ENCODE peak calls at places on chromosomes 3 and 15, in seven cellular contexts. E is SW480, S is germinal center, J is choroid plexus epithelial cell, O is H9, G is heart right ventricle, N is NCI-H226. A is an unnamed sample.

GRCh38 chr3:4716731-4717362 is 223.7 kb downstream of the ITPR1 start:
- DNase-seq in E (no peak), S (no peak), J (peak; percentile 87), O (no peak), G (no peak), N (no peak), A (no peak)

GRCh38 chr3:171374661-171375285 is 85.4 kb downstream of the TNIK start:
- DNase-seq in E (no peak), S (no peak), J (peak; percentile 66), O (no peak), G (no peak), N (peak; percentile 92), A (no peak)

GRCh38 chr15:73694419-73694818 is 10.2 kb downstream of the CD276 start:
- DNase-seq in E (no peak), S (no peak), J (peak; percentile 65), O (no peak), G (no peak), N (no peak), A (peak; percentile 93)

GRCh38 chr3:108234387-108234957 is 12.2 kb upstream of the IFT57 start:
- DNase-seq in E (no peak), S (no peak), J (no peak), O (no peak), G (no peak), N (no peak), A (no peak)

GRCh38 chr15:63564093-63564492 is 33.1 kb upstream of the FBXL22 start:
- DNase-seq in E (no peak), S (no peak), J (no peak), O (no peak), G (no peak), N (no peak), A (no peak)

GRCh38 chr15:101215681-101216080 is 36.2 kb downstream of the CHSY1 start:
- DNase-seq in E (no peak), S (no peak), J (no peak), O (no peak), G (no peak), N (no peak), A (no peak)

GRCh38 chr3:152376351-152377183 is 107.8 kb downstream of the MBNL1 start:
- DNase-seq in E (no peak), S (peak; percentile 56), J (peak; percentile 63), O (no peak), G (no peak), N (no peak), A (peak; percentile 59)

GRCh38 chr15:88586401-88587162 is 34.6 kb upstream of the AEN start:
- DNase-seq in E (no peak), S (no peak), J (peak; percentile 5), O (no peak), G (no peak), N (peak; percentile 99), A (no peak)

GRCh38 chr3:172760406-172760805 is 9.9 kb downstream of the ECT2 start:
- DNase-seq in E (no peak), S (no peak), J (peak; percentile 87), O (no peak), G (no peak), N (peak; percentile 7), A (no peak)

GRCh38 chr3:129045675-129046036 is 14.9 kb upstream of the GP9 start:
- DNase-seq in E (no peak), S (peak; percentile 50), J (no peak), O (peak; percentile 58), G (no peak), N (no peak), A (peak; percentile 85)

GRCh38 chr3:148789156-148789555 is 38.5 kb upstream of the CPB1 start:
- DNase-seq in E (no peak), S (no peak), J (peak; percentile 55), O (no peak), G (no peak), N (no peak), A (no peak)

GRCh38 chr3:161264771-161265343 is 43.7 kb downstream of the NMD3 start:
- DNase-seq in E (no peak), S (no peak), J (peak; percentile 31), O (no peak), G (no peak), N (peak; percentile 15), A (no peak)

GRCh38 chr3:60912876-60913275 is 338.4 kb downstream of the FHIT start:
- DNase-seq in E (no peak), S (no peak), J (no peak), O (no peak), G (no peak), N (no peak), A (no peak)

GRCh38 chr15:21260966-21261395 is 179.3 kb downstream of the POTEB3 start:
- DNase-seq in E (no peak), S (no peak), J (no peak), O (no peak), G (no peak), N (no peak), A (peak; percentile 73)

GRCh38 chr15:55526559-55527036 is 18.6 kb upstream of the DNAAF4 start:
- DNase-seq in E (peak; percentile 39), S (peak; percentile 56), J (peak; percentile 85), O (peak; percentile 63), G (no peak), N (peak; percentile 55), A (no peak)

GRCh38 chr15:85879334-85880163 is 84.8 kb upstream of the KLHL25 start:
- DNase-seq in E (peak; percentile 44), S (no peak), J (peak; percentile 5), O (peak; percentile 37), G (no peak), N (no peak), A (no peak)

GRCh38 chr3:37768107-37768809 is 93.4 kb upstream of the CTDSPL start:
- DNase-seq in E (no peak), S (no peak), J (peak; percentile 90), O (no peak), G (no peak), N (no peak), A (no peak)